ENCODE peak calls at places on chromosomes 16 and 17, in ten cellular contexts. D is kidney epithelial cell; H is HepG2; V is iris pigment epithelial cell; A is DMS153; B is activated naive CD4-positive, alpha-beta T cell treated with anti-CD3 and anti-CD28 coated beads, Interleukin-2, amount 10 ng/mL, durations not matched to agents 7 days and 5 days; X is lung; G is naive B cell; P is AG08396; Q is T-cell. O is an unnamed sample.

GRCh38 chr16:57377080-57377841 is 5.0 kb downstream of the CX3CL1 start:
- DNase-seq in D (no peak), H (peak), V (peak), A (no peak), B (no peak), X (no peak), G (no peak), P (no peak), Q (no peak), O (no peak)

GRCh38 chr16:11572301-11572995 is 14.3 kb downstream of the LITAF start:
- DNase-seq in D (no peak), H (no peak), V (no peak), A (no peak), B (peak), X (no peak), G (peak), P (no peak), Q (peak), O (no peak)

GRCh38 chr17:40612510-40613244 is 34.9 kb downstream of the SMARCE1 start:
- DNase-seq in D (no peak), H (no peak), V (no peak), A (no peak), B (peak), X (peak), G (no peak), P (no peak), Q (peak), O (no peak)

GRCh38 chr16:81616321-81617020 is 162.6 kb upstream of the PLCG2 start:
- DNase-seq in D (no peak), H (no peak), V (peak), A (no peak), B (peak), X (no peak), G (peak), P (peak), Q (peak), O (peak)

GRCh38 chr17:4908711-4909496 is 6.0 kb upstream of the CHRNE start:
- DNase-seq in D (peak), H (peak), V (peak), A (peak), B (peak), X (peak), G (peak), P (peak), Q (peak), O (peak)

GRCh38 chr17:27906623-27907022 is 13.5 kb upstream of the LYRM9 start:
- DNase-seq in D (no peak), H (no peak), V (no peak), A (no peak), B (no peak), X (no peak), G (no peak), P (no peak), Q (no peak), O (no peak)

GRCh38 chr17:2841606-2842005 is 45.4 kb downstream of the RAP1GAP2 start:
- DNase-seq in D (no peak), H (no peak), V (peak), A (no peak), B (no peak), X (no peak), G (no peak), P (no peak), Q (no peak), O (no peak)

GRCh38 chr17:41396340-41396739 is 1.1 kb downstream of the KRT31 start:
- DNase-seq in D (no peak), H (no peak), V (no peak), A (no peak), B (no peak), X (no peak), G (no peak), P (no peak), Q (no peak), O (no peak)